ENCODE peak calls at places on chromosome 1, in nine cellular contexts. N is NCI-H2081, M is tibial nerve, S is heart left ventricle, Y is AG04450, F is NCI-H510A treated with DMSO at 0.1 percent for 48 hours, E is mesendoderm, W is iris pigment epithelial cell, O is stomach. P is an unnamed sample.

GRCh38 chr1:92709738-92710137 is 75.2 kb downstream of the EVI5 start:
- DNase-seq in Y (peak), E (peak), W (peak), M (no peak), S (no peak), N (no peak), F (peak), O (no peak), P (peak)

GRCh38 chr1:184860985-184861754 is 106.5 kb upstream of the EDEM3 start:
- DNase-seq in F (no peak), W (no peak), E (no peak), N (no peak), S (no peak), M (no peak), O (peak), Y (no peak), P (no peak)

GRCh38 chr1:47436304-47436978 is 1.4 kb upstream of the FOXD2 start:
- DNase-seq in M (peak), E (peak), Y (peak), W (peak), O (peak), S (peak), F (peak), N (peak), P (peak)

GRCh38 chr1:68459796-68460195 is 10.0 kb upstream of the RPE65 start:
- DNase-seq in Y (no peak), M (no peak), W (peak), S (no peak), N (no peak), F (no peak), E (no peak), O (no peak), P (no peak)

GRCh38 chr1:226051356-226051755 is 11.2 kb upstream of the H3-3A start:
- DNase-seq in O (no peak), M (no peak), E (no peak), Y (no peak), S (no peak), W (no peak), N (no peak), F (no peak), P (no peak)

GRCh38 chr1:226029093-226029496 is 30.0 kb upstream of the SDE2 start:
- DNase-seq in O (peak), Y (no peak), N (no peak), E (no peak), S (no peak), W (no peak), F (no peak), M (no peak), P (no peak)

GRCh38 chr1:27117733-27118439 is 37.0 kb downstream of the SLC9A1 start:
- DNase-seq in N (no peak), E (no peak), F (no peak), M (no peak), Y (no peak), O (no peak), W (peak), S (no peak), P (no peak)

GRCh38 chr1:202656057-202656456 is 54.2 kb downstream of the SYT2 start:
- DNase-seq in N (no peak), E (peak), W (peak), S (no peak), O (no peak), M (no peak), F (no peak), Y (no peak), P (peak)

GRCh38 chr1:24964811-24965570 is 34.9 kb upstream of the RUNX3 start:
- DNase-seq in M (no peak), Y (no peak), S (peak), E (peak), O (peak), N (no peak), F (no peak), W (peak), P (peak)

GRCh38 chr1:174769961-174770549 is 229.7 kb upstream of the CACYBP start:
- DNase-seq in S (no peak), O (no peak), Y (peak), M (no peak), W (peak), F (peak), N (peak), E (peak), P (no peak)

GRCh38 chr1:4972761-4973320 is 318.4 kb downstream of the AJAP1 start:
- DNase-seq in M (no peak), N (no peak), W (no peak), F (no peak), O (no peak), S (no peak), Y (no peak), E (no peak), P (peak)